ENCODE peak calls at places on chromosomes 1 and 21, in eight cellular contexts. One of them, this sample, is unnamed.

GRCh38 chr1:47513393-47513792 is 75.5 kb downstream of the FOXD2 start:
- DNase-seq in adipocyte: no peak
- DNase-seq in iPS DF 6.9: no peak
- DNase-seq in heart left ventricle: no peak
- DNase-seq in heart right ventricle: no peak
- DNase-seq in naive thymus-derived CD4-positive, alpha-beta T cell: no peak
- DNase-seq in left lung: no peak
- DNase-seq in NT2/D1: no peak
- DNase-seq in this sample: no peak

GRCh38 chr1:233732206-233732605 is 118.3 kb downstream of the KCNK1 start:
- DNase-seq in adipocyte: no peak
- DNase-seq in iPS DF 6.9: no peak
- DNase-seq in heart left ventricle: no peak
- DNase-seq in heart right ventricle: no peak
- DNase-seq in naive thymus-derived CD4-positive, alpha-beta T cell: no peak
- DNase-seq in left lung: no peak
- DNase-seq in NT2/D1: no peak
- DNase-seq in this sample: no peak

GRCh38 chr1:144101397-144102050 is 129.7 kb upstream of the FAM72C start:
- DNase-seq in adipocyte: no peak
- DNase-seq in iPS DF 6.9: no peak
- DNase-seq in heart left ventricle: peak; percentile 20
- DNase-seq in heart right ventricle: peak; percentile 17
- DNase-seq in naive thymus-derived CD4-positive, alpha-beta T cell: no peak
- DNase-seq in left lung: peak; percentile 40
- DNase-seq in NT2/D1: no peak
- DNase-seq in this sample: no peak

GRCh38 chr1:93907718-93908117 is 1.5 kb downstream of the GCLM start:
- DNase-seq in adipocyte: peak; percentile 77
- DNase-seq in iPS DF 6.9: no peak
- DNase-seq in heart left ventricle: peak; percentile 13
- DNase-seq in heart right ventricle: peak; percentile 15
- DNase-seq in naive thymus-derived CD4-positive, alpha-beta T cell: no peak
- DNase-seq in left lung: no peak
- DNase-seq in NT2/D1: no peak
- DNase-seq in this sample: no peak

GRCh38 chr1:209860293-209860881 is 32.6 kb downstream of the UTP25 start:
- DNase-seq in adipocyte: peak; percentile 97
- DNase-seq in iPS DF 6.9: peak; percentile 82
- DNase-seq in heart left ventricle: peak; percentile 56
- DNase-seq in heart right ventricle: peak; percentile 60
- DNase-seq in naive thymus-derived CD4-positive, alpha-beta T cell: peak; percentile 58
- DNase-seq in left lung: peak; percentile 73
- DNase-seq in NT2/D1: peak; percentile 96
- DNase-seq in this sample: peak; percentile 58

GRCh38 chr1:222064388-222065201 is 322.7 kb upstream of the DUSP10 start:
- DNase-seq in adipocyte: no peak
- DNase-seq in iPS DF 6.9: no peak
- DNase-seq in heart left ventricle: no peak
- DNase-seq in heart right ventricle: no peak
- DNase-seq in naive thymus-derived CD4-positive, alpha-beta T cell: no peak
- DNase-seq in left lung: no peak
- DNase-seq in NT2/D1: no peak
- DNase-seq in this sample: no peak

GRCh38 chr1:236568285-236568894 is 35.9 kb downstream of the HEATR1 start:
- DNase-seq in adipocyte: peak; percentile 68
- DNase-seq in iPS DF 6.9: no peak
- DNase-seq in heart left ventricle: no peak
- DNase-seq in heart right ventricle: no peak
- DNase-seq in naive thymus-derived CD4-positive, alpha-beta T cell: no peak
- DNase-seq in left lung: no peak
- DNase-seq in NT2/D1: no peak
- DNase-seq in this sample: no peak

GRCh38 chr1:72366473-72366872 is 84.1 kb upstream of the NEGR1 start:
- DNase-seq in adipocyte: peak; percentile 84
- DNase-seq in iPS DF 6.9: no peak
- DNase-seq in heart left ventricle: no peak
- DNase-seq in heart right ventricle: no peak
- DNase-seq in naive thymus-derived CD4-positive, alpha-beta T cell: no peak
- DNase-seq in left lung: no peak
- DNase-seq in NT2/D1: no peak
- DNase-seq in this sample: no peak

GRCh38 chr21:28431527-28432200 is 561.0 kb downstream of the LTN1 start:
- DNase-seq in adipocyte: no peak
- DNase-seq in iPS DF 6.9: no peak
- DNase-seq in heart left ventricle: no peak
- DNase-seq in heart right ventricle: no peak
- DNase-seq in naive thymus-derived CD4-positive, alpha-beta T cell: no peak
- DNase-seq in left lung: no peak
- DNase-seq in NT2/D1: no peak
- DNase-seq in this sample: no peak

GRCh38 chr1:111737216-111738132 is 1.7 kb downstream of the INKA2 start:
- DNase-seq in adipocyte: no peak
- DNase-seq in iPS DF 6.9: no peak
- DNase-seq in heart left ventricle: peak; percentile 3
- DNase-seq in heart right ventricle: no peak
- DNase-seq in naive thymus-derived CD4-positive, alpha-beta T cell: no peak
- DNase-seq in left lung: no peak
- DNase-seq in NT2/D1: no peak
- DNase-seq in this sample: no peak

GRCh38 chr1:38476111-38476783 is 383.3 kb downstream of the RRAGC start:
- DNase-seq in adipocyte: no peak
- DNase-seq in iPS DF 6.9: no peak
- DNase-seq in heart left ventricle: no peak
- DNase-seq in heart right ventricle: no peak
- DNase-seq in naive thymus-derived CD4-positive, alpha-beta T cell: no peak
- DNase-seq in left lung: peak; percentile 53
- DNase-seq in NT2/D1: no peak
- DNase-seq in this sample: no peak

GRCh38 chr1:228348708-228349467 is 57.7 kb downstream of the TRIM11 start:
- DNase-seq in adipocyte: no peak
- DNase-seq in iPS DF 6.9: no peak
- DNase-seq in heart left ventricle: no peak
- DNase-seq in heart right ventricle: no peak
- DNase-seq in naive thymus-derived CD4-positive, alpha-beta T cell: no peak
- DNase-seq in left lung: no peak
- DNase-seq in NT2/D1: no peak
- DNase-seq in this sample: no peak

GRCh38 chr1:96632045-96632664 is 89.4 kb upstream of the PTBP2 start:
- DNase-seq in adipocyte: no peak
- DNase-seq in iPS DF 6.9: no peak
- DNase-seq in heart left ventricle: no peak
- DNase-seq in heart right ventricle: no peak
- DNase-seq in naive thymus-derived CD4-positive, alpha-beta T cell: no peak
- DNase-seq in left lung: no peak
- DNase-seq in NT2/D1: no peak
- DNase-seq in this sample: no peak
- H3K4me3 ChIP-seq in adipocyte: no peak overlapping the region
- H3K4me3 ChIP-seq in iPS DF 6.9: no peak overlapping the region
- H3K4me3 ChIP-seq in heart left ventricle: no peak overlapping the region
- H3K4me3 ChIP-seq in heart right ventricle: no peak overlapping the region
- H3K4me3 ChIP-seq in naive thymus-derived CD4-positive, alpha-beta T cell: no peak overlapping the region
- H3K4me3 ChIP-seq in left lung: no peak overlapping the region
- H3K4me3 ChIP-seq in NT2/D1: no peak overlapping the region
- H3K4me3 ChIP-seq in this sample: no peak overlapping the region

GRCh38 chr1:240164742-240165141 is 73.1 kb downstream of the FMN2 start:
- DNase-seq in adipocyte: no peak
- DNase-seq in iPS DF 6.9: no peak
- DNase-seq in heart left ventricle: no peak
- DNase-seq in heart right ventricle: no peak
- DNase-seq in naive thymus-derived CD4-positive, alpha-beta T cell: no peak
- DNase-seq in left lung: no peak
- DNase-seq in NT2/D1: no peak
- DNase-seq in this sample: no peak
- H3K4me1 ChIP-seq in adipocyte: no peaks in the 10 kb centered on the region
- H3K4me1 ChIP-seq in iPS DF 6.9: no peaks in the 10 kb centered on the region
- H3K4me1 ChIP-seq in heart left ventricle: no peaks in the 10 kb centered on the region
- H3K4me1 ChIP-seq in heart right ventricle: no peaks in the 10 kb centered on the region
- H3K4me1 ChIP-seq in naive thymus-derived CD4-positive, alpha-beta T cell: no peaks in the 10 kb centered on the region
- H3K4me1 ChIP-seq in left lung: no peaks in the 10 kb centered on the region
- H3K4me1 ChIP-seq in NT2/D1: no peaks in the 10 kb centered on the region
- H3K4me1 ChIP-seq in this sample: no peaks in the 10 kb centered on the region

DNA sequence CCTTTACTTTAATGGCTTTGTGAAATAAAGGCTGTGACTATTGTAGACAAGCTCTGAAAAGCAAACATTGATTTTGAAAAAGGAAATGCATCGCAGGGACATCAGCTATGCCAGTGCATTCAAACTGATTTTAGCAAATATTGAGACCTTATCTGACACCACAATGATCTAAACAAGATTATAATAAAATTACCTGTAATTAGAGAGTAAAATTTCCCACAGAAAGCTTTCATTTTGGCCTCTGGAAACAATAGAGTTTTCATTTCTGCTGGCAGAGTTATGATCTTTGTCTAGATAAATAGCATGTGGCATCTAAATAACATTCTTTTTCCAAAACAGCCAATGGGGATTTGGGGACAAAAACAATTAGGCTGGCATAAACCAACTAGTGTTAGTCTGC is 650.4 kb upstream of the PRMT6 start:
- DNase-seq in adipocyte: no peak
- DNase-seq in iPS DF 6.9: no peak
- DNase-seq in heart left ventricle: no peak
- DNase-seq in heart right ventricle: no peak
- DNase-seq in naive thymus-derived CD4-positive, alpha-beta T cell: no peak
- DNase-seq in left lung: no peak
- DNase-seq in NT2/D1: no peak
- DNase-seq in this sample: no peak
- H3K27me3 ChIP-seq in adipocyte: no peaks in the 10 kb centered on the region
- H3K27me3 ChIP-seq in iPS DF 6.9: no peaks in the 10 kb centered on the region
- H3K27me3 ChIP-seq in heart left ventricle: no peaks in the 10 kb centered on the region
- H3K27me3 ChIP-seq in heart right ventricle: no peaks in the 10 kb centered on the region
- H3K27me3 ChIP-seq in naive thymus-derived CD4-positive, alpha-beta T cell: no peaks in the 10 kb centered on the region
- H3K27me3 ChIP-seq in left lung: no peaks in the 10 kb centered on the region
- H3K27me3 ChIP-seq in NT2/D1: no peaks in the 10 kb centered on the region
- H3K27me3 ChIP-seq in this sample: no peaks in the 10 kb centered on the region

DNA sequence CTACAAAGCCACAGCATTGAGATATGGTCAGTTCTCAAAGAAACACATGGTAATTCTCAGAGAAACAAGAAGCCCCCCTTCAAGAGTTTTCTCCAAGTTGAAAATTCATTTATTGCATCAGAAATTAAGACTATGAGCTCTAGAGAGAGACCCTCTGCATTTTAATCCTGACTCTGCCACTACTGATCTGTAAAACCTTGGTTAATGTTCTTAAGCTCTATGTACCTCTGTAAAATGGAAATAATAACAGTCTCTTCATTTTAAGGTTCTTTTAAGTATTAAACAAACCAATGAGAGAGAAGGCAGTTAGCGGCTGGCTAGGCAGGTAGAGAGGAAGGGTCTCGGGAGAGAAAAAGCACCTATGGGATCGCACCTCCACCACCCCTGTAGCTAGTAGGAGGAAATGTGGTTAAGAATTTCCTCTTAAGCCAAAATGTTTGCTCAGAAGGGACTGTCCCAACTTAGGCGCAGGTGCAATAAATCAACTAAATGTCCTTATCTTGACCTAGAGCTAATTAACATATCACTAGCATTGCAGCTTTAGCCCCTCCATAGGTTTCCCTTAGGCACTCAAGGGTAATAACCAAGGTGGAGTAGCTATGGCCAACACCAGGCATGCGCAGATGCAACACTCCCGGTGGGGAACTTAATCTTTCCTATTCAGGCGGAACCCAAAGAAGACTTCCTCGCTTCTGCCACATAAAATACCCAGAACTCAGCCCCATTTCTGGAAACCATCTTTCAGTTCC is 1685.4 kb downstream of the MRPL39 start:
- DNase-seq in adipocyte: no peak
- DNase-seq in iPS DF 6.9: no peak
- DNase-seq in heart left ventricle: no peak
- DNase-seq in heart right ventricle: no peak
- DNase-seq in naive thymus-derived CD4-positive, alpha-beta T cell: no peak
- DNase-seq in left lung: no peak
- DNase-seq in NT2/D1: no peak
- DNase-seq in this sample: no peak
- H3K4me3 ChIP-seq in adipocyte: no peak overlapping the region
- H3K4me3 ChIP-seq in iPS DF 6.9: no peak overlapping the region
- H3K4me3 ChIP-seq in heart left ventricle: no peak overlapping the region
- H3K4me3 ChIP-seq in heart right ventricle: no peak overlapping the region
- H3K4me3 ChIP-seq in naive thymus-derived CD4-positive, alpha-beta T cell: no peak overlapping the region
- H3K4me3 ChIP-seq in left lung: no peak overlapping the region
- H3K4me3 ChIP-seq in NT2/D1: no peak overlapping the region
- H3K4me3 ChIP-seq in this sample: no peak overlapping the region

DNA sequence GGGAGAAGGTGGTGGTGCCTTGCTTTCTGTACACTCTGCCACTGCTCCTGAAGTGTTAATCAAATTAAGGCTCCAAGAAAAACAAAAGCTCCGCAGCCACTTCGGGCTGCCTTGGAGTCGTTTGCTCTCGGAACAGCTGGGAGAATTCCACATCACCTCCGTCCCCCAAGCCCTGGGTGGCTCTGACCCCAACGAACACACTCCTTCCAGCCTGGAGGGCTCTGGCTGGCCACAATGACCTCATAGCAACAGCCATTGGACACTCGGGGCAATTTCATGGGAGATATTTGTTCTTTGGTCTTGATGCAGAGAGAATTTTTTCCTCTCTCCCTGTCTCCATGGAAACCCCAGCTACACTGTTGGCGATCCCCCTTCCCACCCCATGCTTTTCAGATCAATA is 1.4 kb downstream of the WNT4 start:
- DNase-seq in adipocyte: peak; percentile 7
- DNase-seq in iPS DF 6.9: no peak
- DNase-seq in heart left ventricle: no peak
- DNase-seq in heart right ventricle: no peak
- DNase-seq in naive thymus-derived CD4-positive, alpha-beta T cell: no peak
- DNase-seq in left lung: no peak
- DNase-seq in NT2/D1: no peak
- DNase-seq in this sample: no peak
- H3K4me1 ChIP-seq in adipocyte: no peaks in the 10 kb centered on the region
- H3K4me1 ChIP-seq in iPS DF 6.9: peaks cover 12% of the 10 kb centered on the region
- H3K4me1 ChIP-seq in heart left ventricle: peaks cover 15% of the 10 kb centered on the region
- H3K4me1 ChIP-seq in heart right ventricle: peaks cover 6% of the 10 kb centered on the region
- H3K4me1 ChIP-seq in naive thymus-derived CD4-positive, alpha-beta T cell: peaks cover 5% of the 10 kb centered on the region
- H3K4me1 ChIP-seq in left lung: peaks cover 10% of the 10 kb centered on the region
- H3K4me1 ChIP-seq in NT2/D1: peaks cover 29% of the 10 kb centered on the region
- H3K4me1 ChIP-seq in this sample: no peaks in the 10 kb centered on the region

DNA sequence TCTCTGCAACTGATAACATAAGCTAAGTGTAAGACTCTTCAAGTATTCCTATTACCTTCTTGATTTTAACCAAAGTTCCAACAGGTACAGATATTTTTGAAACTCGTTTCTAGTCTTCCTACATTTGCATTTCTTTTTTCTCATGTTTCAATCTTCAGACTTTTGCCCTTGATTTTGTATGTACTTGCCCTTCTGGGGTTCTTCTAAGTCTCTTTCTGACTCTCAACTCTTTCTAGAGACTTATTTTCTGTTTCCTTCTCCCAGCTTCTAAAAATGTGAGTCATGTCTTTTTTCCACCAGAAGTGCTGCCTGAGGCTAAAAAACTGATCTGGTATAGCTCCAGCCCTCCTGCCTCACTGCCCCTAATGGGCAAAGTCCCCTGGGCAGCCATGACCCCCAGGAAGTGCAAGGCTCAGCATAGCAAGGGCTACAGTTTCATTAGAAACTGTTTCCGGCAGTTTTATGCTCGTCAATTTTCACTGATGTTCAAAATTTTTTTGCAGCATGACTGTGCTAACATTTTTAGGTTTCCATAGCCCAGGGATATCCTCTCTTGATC is 265.9 kb downstream of the SEC16B start:
- DNase-seq in adipocyte: peak; percentile 9
- DNase-seq in iPS DF 6.9: no peak
- DNase-seq in heart left ventricle: no peak
- DNase-seq in heart right ventricle: no peak
- DNase-seq in naive thymus-derived CD4-positive, alpha-beta T cell: no peak
- DNase-seq in left lung: no peak
- DNase-seq in NT2/D1: no peak
- DNase-seq in this sample: no peak
- H3K27me3 ChIP-seq in adipocyte: no peaks in the 10 kb centered on the region
- H3K27me3 ChIP-seq in iPS DF 6.9: no peaks in the 10 kb centered on the region
- H3K27me3 ChIP-seq in heart left ventricle: peaks cover 5% of the 10 kb centered on the region
- H3K27me3 ChIP-seq in heart right ventricle: no peaks in the 10 kb centered on the region
- H3K27me3 ChIP-seq in naive thymus-derived CD4-positive, alpha-beta T cell: no peaks in the 10 kb centered on the region
- H3K27me3 ChIP-seq in left lung: no peaks in the 10 kb centered on the region
- H3K27me3 ChIP-seq in NT2/D1: no peaks in the 10 kb centered on the region
- H3K27me3 ChIP-seq in this sample: no peaks in the 10 kb centered on the region

GRCh38 chr1:39776400-39776713 is 5.2 kb upstream of the OXCT2 start:
- DNase-seq in adipocyte: no peak
- DNase-seq in iPS DF 6.9: no peak
- DNase-seq in heart left ventricle: no peak
- DNase-seq in heart right ventricle: no peak
- DNase-seq in naive thymus-derived CD4-positive, alpha-beta T cell: no peak
- DNase-seq in left lung: no peak
- DNase-seq in NT2/D1: no peak
- DNase-seq in this sample: no peak
- H3K4me3 ChIP-seq in adipocyte: no peak overlapping the region
- H3K4me3 ChIP-seq in iPS DF 6.9: no peak overlapping the region
- H3K4me3 ChIP-seq in heart left ventricle: no peak overlapping the region
- H3K4me3 ChIP-seq in heart right ventricle: no peak overlapping the region
- H3K4me3 ChIP-seq in naive thymus-derived CD4-positive, alpha-beta T cell: no peak overlapping the region
- H3K4me3 ChIP-seq in left lung: no peak overlapping the region
- H3K4me3 ChIP-seq in NT2/D1: no peak overlapping the region
- H3K4me3 ChIP-seq in this sample: no peak overlapping the region